ENCODE peak calls at places on chromosomes 13 and 19, in seven cellular contexts. I is GM13977; Z is ovary; Q is Jurkat, Clone E6-1; L is NCI-H1436; Y is breast epithelium; T is stimulated activated CD4-positive, alpha-beta T cell treated with anti-CD3 and anti-CD28 coated beads, TNF-alpha, amount 100 ng/mL, for 48 hours. S is an unnamed sample.
A peak's percentile ranks its signal among the peaks of the same experiment; 100 is the strongest.

GRCh38 chr13:55402867-55403266 is 1737.9 kb upstream of the PRR20A start:
- DNase-seq in I (no peak), Y (no peak), Z (no peak), Q (no peak), L (no peak), T (no peak), S (no peak)

GRCh38 chr19:46265217-46265828 is 31.5 kb upstream of the HIF3A start:
- DNase-seq in I (peak; percentile 73), Z (peak; percentile 53), Q (peak; percentile 74), T (peak; percentile 49), Y (no peak), L (peak; percentile 75), S (peak; percentile 71)

GRCh38 chr13:80131204-80131603 is 209.7 kb downstream of the SPRY2 start:
- DNase-seq in L (no peak), Y (no peak), Z (peak; percentile 57), Q (no peak), T (no peak), I (no peak), S (no peak)

GRCh38 chr19:2080336-2080988 is 15.7 kb downstream of the MOB3A start:
- DNase-seq in Q (no peak), Y (no peak), T (no peak), Z (no peak), L (no peak), I (no peak), S (no peak)

GRCh38 chr19:2455481-2456300 is 1.1 kb downstream of the LMNB2 start:
- DNase-seq in T (no peak), Q (no peak), I (peak; percentile 92), Z (peak; percentile 66), L (no peak), Y (no peak), S (peak; percentile 90)

GRCh38 chr19:42919757-42920079 is 2.0 kb upstream of the PSG6 start:
- DNase-seq in Y (no peak), I (no peak), Q (no peak), L (no peak), Z (no peak), T (no peak), S (no peak)

GRCh38 chr19:35030257-35031071 is at the start of gene SCN1B:
- DNase-seq in Z (peak; percentile 81), T (peak; percentile 59), Y (no peak), I (peak; percentile 78), Q (no peak), L (peak; percentile 35), S (peak; percentile 76)

GRCh38 chr13:48866204-48866603 is 109.5 kb upstream of the FNDC3A start:
- DNase-seq in L (no peak), I (no peak), T (no peak), Q (no peak), Z (no peak), Y (no peak), S (no peak)

GRCh38 chr19:55544776-55545439 is 435 bp downstream of the SBK3 start:
- DNase-seq in T (no peak), I (no peak), Q (no peak), L (no peak), Z (no peak), Y (no peak), S (no peak)

GRCh38 chr13:44136693-44137268 is 236.8 kb upstream of the SERP2 start:
- DNase-seq in Z (no peak), T (no peak), Q (no peak), Y (no peak), L (no peak), I (no peak), S (no peak)

GRCh38 chr19:38670921-38671398 is 23.5 kb downstream of the ACTN4 start:
- DNase-seq in I (no peak), Q (no peak), T (no peak), L (no peak), Z (no peak), Y (no peak), S (no peak)

GRCh38 chr13:95920485-95920884 is 132.7 kb downstream of the UGGT2 start:
- DNase-seq in Y (no peak), L (no peak), I (no peak), T (no peak), Q (no peak), Z (no peak), S (no peak)

S was measured in GM20000.